ENCODE peak calls at places on chromosomes 4 and X, in five cellular contexts. Z, X, N, Y and Q are unnamed samples.

GRCh38 chr4:10123227-10124101 is 6.9 kb upstream of the WDR1 start:
- DNase-seq in N (no peak), Y (no peak), Z (peak), X (peak), Q (no peak)

GRCh38 chr4:184514121-184514988 is 40.0 kb upstream of the IRF2 start:
- DNase-seq in Y (no peak), Z (no peak), X (peak), N (no peak), Q (peak)

GRCh38 chr4:76420901-76421581 is at the start of gene CCDC158:
- DNase-seq in Z (no peak), X (no peak), Y (no peak), N (no peak), Q (no peak)

GRCh38 chrX:10327651-10328050 is 170.9 kb downstream of the CLCN4 start:
- DNase-seq in N (no peak), X (peak), Y (no peak), Z (no peak), Q (no peak)

GRCh38 chrX:30530591-30530990 is 47.0 kb downstream of the TASL start:
- DNase-seq in X (no peak), Z (no peak), Y (no peak), N (no peak), Q (no peak)

GRCh38 chr4:76195326-76195725 is 18.3 kb downstream of the SCARB2 start:
- DNase-seq in Z (no peak), N (no peak), Y (no peak), X (peak), Q (no peak)

GRCh38 chr4:74886490-74886889 is 46.4 kb upstream of the PARM1 start:
- DNase-seq in Y (no peak), X (peak), N (peak), Z (no peak), Q (no peak)

GRCh38 chr4:17667653-17668201 is 53.3 kb downstream of the MED28 start:
- DNase-seq in N (no peak), Z (no peak), X (no peak), Y (no peak), Q (no peak)

GRCh38 chrX:46757593-46757992 is 1.3 kb downstream of the SLC9A7 start:
- DNase-seq in N (no peak), Y (no peak), Z (no peak), X (peak), Q (no peak)

GRCh38 chr4:88672987-88673386 is 24.6 kb downstream of the NAP1L5 start:
- DNase-seq in N (no peak), Z (peak), Y (no peak), X (peak), Q (no peak)

GRCh38 chr4:71930459-71930858 is 101.3 kb upstream of the NPFFR2 start:
- DNase-seq in Y (no peak), Z (no peak), N (no peak), X (no peak), Q (no peak)

GRCh38 chr4:134215636-134216340 is 14.2 kb upstream of the PABPC4L start:
- DNase-seq in N (no peak), X (no peak), Y (no peak), Z (no peak), Q (no peak)

GRCh38 chr4:3310301-3311094 is 17.7 kb downstream of the RGS12 start:
- DNase-seq in N (no peak), X (no peak), Z (no peak), Y (no peak), Q (no peak)

GRCh38 chr4:70936200-70936787 is 34.1 kb downstream of the MOB1B start:
- DNase-seq in N (no peak), Z (no peak), Y (no peak), X (no peak), Q (no peak)

GRCh38 chr4:110211770-110212061 is 13.3 kb upstream of the ELOVL6 start:
- DNase-seq in N (no peak), Z (no peak), Y (no peak), X (no peak), Q (no peak)

GRCh38 chr4:46549125-46549524 is 159.2 kb upstream of the GABRA2 start:
- DNase-seq in X (no peak), Y (no peak), Z (no peak), N (no peak), Q (no peak)

GRCh38 chr4:90028460-90028859 is 98.7 kb upstream of the CCSER1 start:
- DNase-seq in N (no peak), Z (no peak), X (no peak), Y (no peak), Q (no peak)

GRCh38 chr4:103400405-103400804 is 202.3 kb upstream of the CENPE start:
- DNase-seq in X (peak), N (no peak), Z (no peak), Y (no peak), Q (no peak)

GRCh38 chr4:121324331-121324730 is 56.5 kb downstream of the QRFPR start:
- DNase-seq in Y (no peak), Z (no peak), X (no peak), N (no peak), Q (no peak)

GRCh38 chrX:153960077-153960476 is 11.5 kb downstream of the HCFC1 start:
- DNase-seq in X (no peak), Z (no peak), Y (no peak), N (no peak), Q (no peak)

GRCh38 chr4:134470544-134470943 is 269.0 kb upstream of the PABPC4L start:
- DNase-seq in N (no peak), Z (peak), X (no peak), Y (no peak), Q (no peak)

GRCh38 chrX:53125506-53125905 is 31.6 kb downstream of the KANTR start:
- DNase-seq in N (no peak), X (no peak), Z (no peak), Y (no peak), Q (no peak)

GRCh38 chr4:150205016-150205415 is 126.8 kb downstream of the DCLK2 start:
- DNase-seq in N (no peak), X (no peak), Z (no peak), Y (no peak), Q (no peak)